ENCODE peak calls at places on chromosomes 11 and 22, in eight cellular contexts. One of them, this sample, is unnamed.

GRCh38 chr11:12272821-12273617 is 104.4 kb upstream of the PARVA start:
- DNase-seq in GM23248: peak; percentile 64
- DNase-seq in HCT116: no peak
- DNase-seq in PC-3: peak; percentile 31
- DNase-seq in GM23338: no peak
- DNase-seq in neural progenitor cell: no peak
- DNase-seq in MM.1S: no peak
- DNase-seq in SK-N-SH: no peak
- DNase-seq in this sample: no peak

GRCh38 chr22:47204002-47204979 is 441.8 kb downstream of the TBC1D22A start:
- DNase-seq in GM23248: no peak
- DNase-seq in HCT116: no peak
- DNase-seq in PC-3: no peak
- DNase-seq in GM23338: no peak
- DNase-seq in neural progenitor cell: no peak
- DNase-seq in MM.1S: no peak
- DNase-seq in SK-N-SH: no peak
- DNase-seq in this sample: no peak

GRCh38 chr11:126174816-126175215 is 36.6 kb downstream of the RPUSD4 start:
- DNase-seq in GM23248: no peak
- DNase-seq in HCT116: no peak
- DNase-seq in PC-3: no peak
- DNase-seq in GM23338: no peak
- DNase-seq in neural progenitor cell: no peak
- DNase-seq in MM.1S: no peak
- DNase-seq in SK-N-SH: no peak
- DNase-seq in this sample: no peak

GRCh38 chr22:29940526-29940925 is 57.6 kb downstream of the MTMR3 start:
- DNase-seq in GM23248: no peak
- DNase-seq in HCT116: no peak
- DNase-seq in PC-3: no peak
- DNase-seq in GM23338: no peak
- DNase-seq in neural progenitor cell: no peak
- DNase-seq in MM.1S: no peak
- DNase-seq in SK-N-SH: no peak
- DNase-seq in this sample: no peak

GRCh38 chr11:862028-862703 is 19.5 kb downstream of the TSPAN4 start:
- DNase-seq in GM23248: no peak
- DNase-seq in HCT116: no peak
- DNase-seq in PC-3: no peak
- DNase-seq in GM23338: peak; percentile 67
- DNase-seq in neural progenitor cell: peak; percentile 56
- DNase-seq in MM.1S: no peak
- DNase-seq in SK-N-SH: peak; percentile 60
- DNase-seq in this sample: no peak

GRCh38 chr22:45155050-45155840 is 8.5 kb upstream of the NUP50 start:
- DNase-seq in GM23248: peak; percentile 57
- DNase-seq in HCT116: no peak
- DNase-seq in PC-3: no peak
- DNase-seq in GM23338: no peak
- DNase-seq in neural progenitor cell: no peak
- DNase-seq in MM.1S: no peak
- DNase-seq in SK-N-SH: peak; percentile 26
- DNase-seq in this sample: no peak

GRCh38 chr22:42389137-42389536 is 43.1 kb downstream of the NFAM1 start:
- DNase-seq in GM23248: no peak
- DNase-seq in HCT116: no peak
- DNase-seq in PC-3: no peak
- DNase-seq in GM23338: no peak
- DNase-seq in neural progenitor cell: no peak
- DNase-seq in MM.1S: no peak
- DNase-seq in SK-N-SH: no peak
- DNase-seq in this sample: no peak

GRCh38 chr11:74444173-74444832 is 23.0 kb downstream of the KCNE3 start:
- DNase-seq in GM23248: no peak
- DNase-seq in HCT116: no peak
- DNase-seq in PC-3: no peak
- DNase-seq in GM23338: peak; percentile 27
- DNase-seq in neural progenitor cell: no peak
- DNase-seq in MM.1S: no peak
- DNase-seq in SK-N-SH: no peak
- DNase-seq in this sample: no peak

GRCh38 chr22:48488611-48489456 is 1338.8 kb downstream of the BRD1 start:
- DNase-seq in GM23248: peak; percentile 24
- DNase-seq in HCT116: no peak
- DNase-seq in PC-3: no peak
- DNase-seq in GM23338: peak; percentile 61
- DNase-seq in neural progenitor cell: peak; percentile 89
- DNase-seq in MM.1S: peak; percentile 45
- DNase-seq in SK-N-SH: peak; percentile 54
- DNase-seq in this sample: peak; percentile 49

GRCh38 chr22:50434849-50435700 is 39.8 kb downstream of the SBF1 start:
- DNase-seq in GM23248: no peak
- DNase-seq in HCT116: no peak
- DNase-seq in PC-3: no peak
- DNase-seq in GM23338: no peak
- DNase-seq in neural progenitor cell: no peak
- DNase-seq in MM.1S: no peak
- DNase-seq in SK-N-SH: no peak
- DNase-seq in this sample: no peak

DNA sequence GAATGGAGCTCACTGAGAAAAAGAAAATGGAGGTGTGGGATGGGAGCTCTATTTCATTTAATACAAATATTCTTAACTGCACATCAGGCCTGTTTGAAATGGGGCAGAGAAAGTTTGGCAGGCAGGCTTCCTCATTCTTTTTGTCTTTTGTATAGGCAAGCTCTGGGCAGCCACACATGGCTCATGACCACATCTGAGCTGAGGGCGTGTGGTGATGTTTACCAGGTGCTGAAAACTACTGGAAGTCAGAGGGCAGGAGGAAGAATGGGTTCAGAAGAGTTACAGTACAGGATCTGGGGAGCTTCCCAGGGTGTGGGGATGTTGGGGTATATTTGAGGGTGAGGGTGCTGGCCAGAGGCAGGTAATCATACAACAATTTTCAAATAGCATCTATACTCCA is 66.3 kb upstream of the NAV2 start:
- DNase-seq in GM23248: peak; percentile 53
- DNase-seq in HCT116: no peak
- DNase-seq in PC-3: no peak
- DNase-seq in GM23338: no peak
- DNase-seq in neural progenitor cell: no peak
- DNase-seq in MM.1S: no peak
- DNase-seq in SK-N-SH: no peak
- DNase-seq in this sample: no peak
- H3K27me3 ChIP-seq in GM23248: no peaks in the 10 kb centered on the region
- H3K27me3 ChIP-seq in HCT116: no peaks in the 10 kb centered on the region
- H3K27me3 ChIP-seq in PC-3: no peaks in the 10 kb centered on the region
- H3K27me3 ChIP-seq in GM23338: no peaks in the 10 kb centered on the region
- H3K27me3 ChIP-seq in neural progenitor cell: no peaks in the 10 kb centered on the region
- H3K27me3 ChIP-seq in MM.1S: no peaks in the 10 kb centered on the region
- H3K27me3 ChIP-seq in SK-N-SH: no peaks in the 10 kb centered on the region
- H3K27me3 ChIP-seq in this sample: no peaks in the 10 kb centered on the region

GRCh38 chr11:64877390-64878222 is 815 bp downstream of the EHD1 start:
- DNase-seq in GM23248: peak; percentile 60
- DNase-seq in HCT116: no peak
- DNase-seq in PC-3: peak; percentile 40
- DNase-seq in GM23338: no peak
- DNase-seq in neural progenitor cell: peak; percentile 48
- DNase-seq in MM.1S: no peak
- DNase-seq in SK-N-SH: peak; percentile 67
- DNase-seq in this sample: no peak
- TF ChIP-seq EZH2phosphoT487 in GM23248: no peak
- TF ChIP-seq EZH2phosphoT487 in HCT116: no peak
- TF ChIP-seq EZH2phosphoT487 in PC-3: no peak
- TF ChIP-seq EZH2phosphoT487 in GM23338: no peak
- TF ChIP-seq EZH2phosphoT487 in neural progenitor cell: no peak
- TF ChIP-seq EZH2phosphoT487 in MM.1S: no peak
- TF ChIP-seq EZH2phosphoT487 in SK-N-SH: no peak
- TF ChIP-seq EZH2phosphoT487 in this sample: no peak

GRCh38 chr11:35390737-35391682 is 28.3 kb downstream of the SLC1A2 start:
- DNase-seq in GM23248: peak; percentile 89
- DNase-seq in HCT116: no peak
- DNase-seq in PC-3: peak; percentile 92
- DNase-seq in GM23338: no peak
- DNase-seq in neural progenitor cell: no peak
- DNase-seq in MM.1S: no peak
- DNase-seq in SK-N-SH: no peak
- DNase-seq in this sample: peak; percentile 72
- H3K27ac ChIP-seq in GM23248: peak overlapping the region; percentile 28
- H3K27ac ChIP-seq in HCT116: no peak overlapping the region
- H3K27ac ChIP-seq in PC-3: peak overlapping the region; percentile 80
- H3K27ac ChIP-seq in GM23338: no peak overlapping the region
- H3K27ac ChIP-seq in neural progenitor cell: no peak overlapping the region
- H3K27ac ChIP-seq in MM.1S: no peak overlapping the region
- H3K27ac ChIP-seq in SK-N-SH: no peak overlapping the region
- H3K27ac ChIP-seq in this sample: no peak overlapping the region

GRCh38 chr11:103887001-103887680 is 149.3 kb upstream of the DDI1 start:
- DNase-seq in GM23248: no peak
- DNase-seq in HCT116: no peak
- DNase-seq in PC-3: no peak
- DNase-seq in GM23338: no peak
- DNase-seq in neural progenitor cell: no peak
- DNase-seq in MM.1S: no peak
- DNase-seq in SK-N-SH: no peak
- DNase-seq in this sample: no peak
- H3K27me3 ChIP-seq in GM23248: no peaks in the 10 kb centered on the region
- H3K27me3 ChIP-seq in HCT116: no peaks in the 10 kb centered on the region
- H3K27me3 ChIP-seq in PC-3: peaks cover 20% of the 10 kb centered on the region
- H3K27me3 ChIP-seq in GM23338: no peaks in the 10 kb centered on the region
- H3K27me3 ChIP-seq in neural progenitor cell: no peaks in the 10 kb centered on the region
- H3K27me3 ChIP-seq in MM.1S: no peaks in the 10 kb centered on the region
- H3K27me3 ChIP-seq in SK-N-SH: no peaks in the 10 kb centered on the region
- H3K27me3 ChIP-seq in this sample: no peaks in the 10 kb centered on the region

GRCh38 chr11:129314381-129314780 is 61.3 kb upstream of the BARX2 start:
- DNase-seq in GM23248: no peak
- DNase-seq in HCT116: no peak
- DNase-seq in PC-3: no peak
- DNase-seq in GM23338: no peak
- DNase-seq in neural progenitor cell: no peak
- DNase-seq in MM.1S: no peak
- DNase-seq in SK-N-SH: no peak
- DNase-seq in this sample: no peak
- TF ChIP-seq EZH2phosphoT487 in GM23248: no peak
- TF ChIP-seq EZH2phosphoT487 in HCT116: no peak
- TF ChIP-seq EZH2phosphoT487 in PC-3: no peak
- TF ChIP-seq EZH2phosphoT487 in GM23338: no peak
- TF ChIP-seq EZH2phosphoT487 in neural progenitor cell: no peak
- TF ChIP-seq EZH2phosphoT487 in MM.1S: no peak
- TF ChIP-seq EZH2phosphoT487 in SK-N-SH: no peak
- TF ChIP-seq EZH2phosphoT487 in this sample: no peak

GRCh38 chr11:69295995-69296889 is 2.3 kb downstream of the MYEOV start:
- DNase-seq in GM23248: peak; percentile 92
- DNase-seq in HCT116: no peak
- DNase-seq in PC-3: peak; percentile 53
- DNase-seq in GM23338: no peak
- DNase-seq in neural progenitor cell: no peak
- DNase-seq in MM.1S: peak; percentile 11
- DNase-seq in SK-N-SH: no peak
- DNase-seq in this sample: peak; percentile 63
- H3K27ac ChIP-seq in GM23248: peak overlapping the region; percentile 96
- H3K27ac ChIP-seq in HCT116: peak overlapping the region; percentile 99
- H3K27ac ChIP-seq in PC-3: peak overlapping the region; percentile 98
- H3K27ac ChIP-seq in GM23338: no peak overlapping the region
- H3K27ac ChIP-seq in neural progenitor cell: no peak overlapping the region
- H3K27ac ChIP-seq in MM.1S: peak overlapping the region; percentile 98
- H3K27ac ChIP-seq in SK-N-SH: peak overlapping the region; percentile 95
- H3K27ac ChIP-seq in this sample: peak overlapping the region; percentile 77

This sample was measured in hepatocyte.